ENCODE peak calls at places on chromosomes 1 and 21, in six cellular contexts. S is mucosa of gallbladder; C is stimulated activated CD4-positive, alpha-beta T cell treated with anti-CD3 and anti-CD28 coated beads, Interleukin-2, amount 100 ng/mL, for 24 hours; A is prostate gland; I is T-helper 2 cell; D is pons. H is an unnamed sample.

GRCh38 chr1:9443913-9444445 is 95.3 kb upstream of the SLC25A33 start:
- DNase-seq in A (peak), I (no peak), D (no peak), S (no peak), C (no peak), H (peak)

GRCh38 chr1:22780696-22781095 is 70.1 kb downstream of the EPHB2 start:
- DNase-seq in S (no peak), D (no peak), I (no peak), A (no peak), C (no peak), H (no peak)

GRCh38 chr1:204574856-204575145 is 58.6 kb downstream of the MDM4 start:
- DNase-seq in D (no peak), C (no peak), I (no peak), S (no peak), A (no peak), H (no peak)

GRCh38 chr1:91026777-91027176 is 4.9 kb upstream of the ZNF644 start:
- DNase-seq in I (no peak), C (no peak), D (no peak), A (no peak), S (no peak), H (no peak)

GRCh38 chr21:31470896-31471694 is 127.0 kb upstream of the TIAM1 start:
- DNase-seq in A (no peak), C (no peak), I (no peak), D (no peak), S (no peak), H (no peak)

GRCh38 chr1:180268556-180269044 is 38.5 kb downstream of the LHX4 start:
- DNase-seq in D (no peak), C (no peak), A (no peak), I (no peak), S (no peak), H (no peak)

GRCh38 chr1:200556005-200556404 is 64.5 kb downstream of the KIF14 start:
- DNase-seq in I (no peak), S (no peak), A (no peak), D (no peak), C (no peak), H (no peak)

GRCh38 chr1:53766766-53767409 is 27.9 kb upstream of the GLIS1 start:
- DNase-seq in S (no peak), A (no peak), C (no peak), D (no peak), I (no peak), H (no peak)

GRCh38 chr1:2503554-2504223 is 22.7 kb downstream of the PANK4 start:
- DNase-seq in I (no peak), A (no peak), C (no peak), D (no peak), S (no peak), H (no peak)

GRCh38 chr1:232183266-232183800 is 446.6 kb downstream of the SIPA1L2 start:
- DNase-seq in C (no peak), D (peak), A (no peak), S (no peak), I (no peak), H (no peak)